ENCODE peak calls at places on chromosomes 5 and 9, in four cellular contexts. One of them, this sample, is unnamed.

GRCh38 chr9:129697956-129698757 is 32.7 kb downstream of the PRRX2 start:
- DNase-seq in HTR-8/SVneo: no peak
- DNase-seq in left colon: peak
- DNase-seq in OCI-LY7: no peak
- DNase-seq in this sample: no peak

GRCh38 chr5:168578506-168579205 is 512 bp downstream of the PANK3 start:
- DNase-seq in left colon: no peak
- DNase-seq in HTR-8/SVneo: peak
- DNase-seq in OCI-LY7: no peak
- DNase-seq in this sample: no peak

GRCh38 chr5:10726913-10727517 is 34.0 kb downstream of the DAP start:
- DNase-seq in HTR-8/SVneo: no peak
- DNase-seq in OCI-LY7: no peak
- DNase-seq in left colon: no peak
- DNase-seq in this sample: peak

GRCh38 chr5:38291355-38291754 is 33.0 kb downstream of the EGFLAM start:
- DNase-seq in OCI-LY7: no peak
- DNase-seq in HTR-8/SVneo: no peak
- DNase-seq in left colon: no peak
- DNase-seq in this sample: peak

GRCh38 chr5:113807384-113808053 is 294.0 kb downstream of the YTHDC2 start:
- DNase-seq in left colon: no peak
- DNase-seq in OCI-LY7: no peak
- DNase-seq in HTR-8/SVneo: no peak
- DNase-seq in this sample: no peak

GRCh38 chr9:136576269-136576626 is 30.4 kb upstream of the NOTCH1 start:
- DNase-seq in left colon: no peak
- DNase-seq in OCI-LY7: no peak
- DNase-seq in HTR-8/SVneo: no peak
- DNase-seq in this sample: peak

GRCh38 chr5:9766581-9766980 is 136.4 kb upstream of the TAS2R1 start:
- DNase-seq in HTR-8/SVneo: no peak
- DNase-seq in OCI-LY7: no peak
- DNase-seq in left colon: no peak
- DNase-seq in this sample: peak

GRCh38 chr5:56359809-56360685 is 126.9 kb upstream of the ANKRD55 start:
- DNase-seq in HTR-8/SVneo: no peak
- DNase-seq in left colon: no peak
- DNase-seq in OCI-LY7: no peak
- DNase-seq in this sample: no peak

GRCh38 chr5:15615859-15616258 is 115.9 kb downstream of the FBXL7 start:
- DNase-seq in OCI-LY7: no peak
- DNase-seq in HTR-8/SVneo: no peak
- DNase-seq in left colon: no peak
- DNase-seq in this sample: no peak

GRCh38 chr9:89588271-89588879 is 16.4 kb upstream of the GADD45G start:
- DNase-seq in HTR-8/SVneo: no peak
- DNase-seq in OCI-LY7: no peak
- DNase-seq in left colon: no peak
- DNase-seq in this sample: no peak

GRCh38 chr9:34511160-34511513 is 11.7 kb downstream of the ENHO start:
- DNase-seq in left colon: no peak
- DNase-seq in OCI-LY7: no peak
- DNase-seq in HTR-8/SVneo: no peak
- DNase-seq in this sample: no peak

GRCh38 chr5:96528262-96528661 is 95.2 kb upstream of the PCSK1 start:
- DNase-seq in left colon: no peak
- DNase-seq in HTR-8/SVneo: no peak
- DNase-seq in OCI-LY7: no peak
- DNase-seq in this sample: no peak

GRCh38 chr5:69368458-69369368 is 607 bp downstream of the AK6 start:
- DNase-seq in left colon: no peak
- DNase-seq in OCI-LY7: peak
- DNase-seq in HTR-8/SVneo: peak
- DNase-seq in this sample: no peak

GRCh38 chr5:56729488-56729887 is 85.9 kb upstream of the MAP3K1 start:
- DNase-seq in OCI-LY7: peak
- DNase-seq in left colon: no peak
- DNase-seq in HTR-8/SVneo: no peak
- DNase-seq in this sample: peak

GRCh38 chr5:84393969-84394368 is 9.3 kb upstream of the EDIL3 start:
- DNase-seq in HTR-8/SVneo: no peak
- DNase-seq in left colon: no peak
- DNase-seq in OCI-LY7: no peak
- DNase-seq in this sample: no peak

GRCh38 chr5:74641014-74641777 is 668 bp upstream of the ENC1 start:
- DNase-seq in OCI-LY7: peak
- DNase-seq in HTR-8/SVneo: peak
- DNase-seq in left colon: peak
- DNase-seq in this sample: peak

GRCh38 chr5:62271870-62272269 is 34.1 kb upstream of the KIF2A start:
- DNase-seq in HTR-8/SVneo: no peak
- DNase-seq in OCI-LY7: no peak
- DNase-seq in left colon: no peak
- DNase-seq in this sample: no peak

GRCh38 chr9:96383165-96383939 is at the start of gene SLC35D2:
- DNase-seq in OCI-LY7: no peak
- DNase-seq in HTR-8/SVneo: peak
- DNase-seq in left colon: peak
- DNase-seq in this sample: peak

GRCh38 chr5:12095808-12096281 is 191.6 kb upstream of the CTNND2 start:
- DNase-seq in HTR-8/SVneo: no peak
- DNase-seq in left colon: no peak
- DNase-seq in OCI-LY7: no peak
- DNase-seq in this sample: peak

GRCh38 chr9:18909140-18910018 is 123.6 kb downstream of the SAXO1 start:
- DNase-seq in OCI-LY7: no peak
- DNase-seq in HTR-8/SVneo: no peak
- DNase-seq in left colon: no peak
- DNase-seq in this sample: no peak

GRCh38 chr9:21555911-21556310 is 73.8 kb upstream of the IFNE start:
- DNase-seq in HTR-8/SVneo: no peak
- DNase-seq in OCI-LY7: no peak
- DNase-seq in left colon: no peak
- DNase-seq in this sample: no peak

GRCh38 chr9:129885018-129885669 is 49.9 kb downstream of the USP20 start:
- DNase-seq in OCI-LY7: peak
- DNase-seq in HTR-8/SVneo: no peak
- DNase-seq in left colon: peak
- DNase-seq in this sample: peak

GRCh38 chr9:114694719-114695269 is 12.8 kb upstream of the TEX48 start:
- DNase-seq in left colon: no peak
- DNase-seq in OCI-LY7: no peak
- DNase-seq in HTR-8/SVneo: no peak
- DNase-seq in this sample: peak

GRCh38 chr9:2787065-2787464 is 56.8 kb downstream of the PUM3 start:
- DNase-seq in left colon: no peak
- DNase-seq in OCI-LY7: no peak
- DNase-seq in HTR-8/SVneo: no peak
- DNase-seq in this sample: no peak

GRCh38 chr9:127406799-127407504 is 10.0 kb downstream of the SLC2A8 start:
- DNase-seq in HTR-8/SVneo: no peak
- DNase-seq in OCI-LY7: no peak
- DNase-seq in left colon: no peak
- DNase-seq in this sample: no peak

GRCh38 chr9:130124471-130124870 is 47.7 kb upstream of the NCS1 start:
- DNase-seq in OCI-LY7: no peak
- DNase-seq in HTR-8/SVneo: no peak
- DNase-seq in left colon: no peak
- DNase-seq in this sample: no peak

GRCh38 chr5:1011226-1011631 is 2.6 kb downstream of the NKD2 start:
- DNase-seq in left colon: no peak
- DNase-seq in OCI-LY7: peak
- DNase-seq in HTR-8/SVneo: peak
- DNase-seq in this sample: peak

GRCh38 chr5:115657125-115657882 is 31.5 kb upstream of the TMED7 start:
- DNase-seq in OCI-LY7: no peak
- DNase-seq in left colon: no peak
- DNase-seq in HTR-8/SVneo: no peak
- DNase-seq in this sample: no peak

GRCh38 chr5:146878471-146879172 is at the start of gene PPP2R2B:
- DNase-seq in left colon: no peak
- DNase-seq in HTR-8/SVneo: peak
- DNase-seq in OCI-LY7: no peak
- DNase-seq in this sample: no peak

GRCh38 chr9:89917861-89918260 is 313.0 kb downstream of the GADD45G start:
- DNase-seq in OCI-LY7: no peak
- DNase-seq in left colon: no peak
- DNase-seq in HTR-8/SVneo: no peak
- DNase-seq in this sample: no peak

GRCh38 chr5:75639912-75640311 is 28.7 kb downstream of the ANKDD1B start:
- DNase-seq in HTR-8/SVneo: no peak
- DNase-seq in left colon: no peak
- DNase-seq in OCI-LY7: no peak
- DNase-seq in this sample: no peak

GRCh38 chr9:18791074-18791473 is 241.9 kb downstream of the SAXO1 start:
- DNase-seq in HTR-8/SVneo: peak
- DNase-seq in OCI-LY7: peak
- DNase-seq in left colon: no peak
- DNase-seq in this sample: peak

GRCh38 chr5:40754381-40755092 is 1.2 kb downstream of the TTC33 start:
- DNase-seq in left colon: no peak
- DNase-seq in OCI-LY7: no peak
- DNase-seq in HTR-8/SVneo: peak
- DNase-seq in this sample: peak

GRCh38 chr9:2120926-2121689 is 106.0 kb downstream of the SMARCA2 start:
- DNase-seq in left colon: no peak
- DNase-seq in HTR-8/SVneo: peak
- DNase-seq in OCI-LY7: no peak
- DNase-seq in this sample: no peak

This sample was measured in GM12865.